ENCODE peak calls at places on chromosomes 12 and 14, in eight cellular contexts. X, K, T, Y, H, U, O and M are unnamed samples.

GRCh38 chr12:117685115-117685926 is 283.5 kb downstream of the KSR2 start:
- DNase-seq in X (peak), K (no peak), T (no peak), Y (peak), H (no peak), U (peak), O (no peak), M (peak)

GRCh38 chr12:105168006-105168405 is 60.5 kb downstream of the WASHC4 start:
- DNase-seq in X (no peak), K (no peak), T (no peak), Y (no peak), H (no peak), U (no peak), O (no peak), M (no peak)

GRCh38 chr14:26963696-26964095 is 365.9 kb upstream of the NOVA1 start:
- DNase-seq in X (no peak), K (no peak), T (no peak), Y (no peak), H (peak), U (no peak), O (no peak), M (no peak)

GRCh38 chr12:72346331-72346944 is 74.3 kb downstream of the TRHDE start:
- DNase-seq in X (peak), K (no peak), T (peak), Y (peak), H (peak), U (peak), O (peak), M (peak)

GRCh38 chr14:24070285-24071143 is 848 bp upstream of the CPNE6 start:
- DNase-seq in X (no peak), K (no peak), T (no peak), Y (no peak), H (no peak), U (no peak), O (no peak), M (no peak)

GRCh38 chr12:3962661-3963483 is 89.7 kb upstream of the PARP11 start:
- DNase-seq in X (no peak), K (peak), T (no peak), Y (no peak), H (no peak), U (no peak), O (no peak), M (no peak)

GRCh38 chr12:57817261-57817989 is 1.1 kb downstream of the AVIL start:
- DNase-seq in X (no peak), K (no peak), T (no peak), Y (no peak), H (no peak), U (no peak), O (no peak), M (no peak)

GRCh38 chr12:28767836-28768348 is 381.2 kb upstream of the FAR2 start:
- DNase-seq in X (no peak), K (no peak), T (no peak), Y (no peak), H (no peak), U (no peak), O (no peak), M (no peak)

GRCh38 chr12:10847701-10848100 is 1.6 kb downstream of the PRR4 start:
- DNase-seq in X (no peak), K (no peak), T (no peak), Y (no peak), H (no peak), U (no peak), O (no peak), M (no peak)

GRCh38 chr14:93994919-93995682 is 2.0 kb upstream of the CCDC197 start:
- DNase-seq in X (no peak), K (no peak), T (peak), Y (no peak), H (peak), U (no peak), O (no peak), M (no peak)

GRCh38 chr12:67710582-67710981 is 62.0 kb downstream of the DYRK2 start:
- DNase-seq in X (peak), K (no peak), T (no peak), Y (no peak), H (no peak), U (no peak), O (no peak), M (no peak)

GRCh38 chr14:87013583-87013982 is 979.4 kb downstream of the GALC start:
- DNase-seq in X (no peak), K (no peak), T (peak), Y (no peak), H (no peak), U (no peak), O (peak), M (no peak)

GRCh38 chr12:108112815-108113556 is 16.1 kb upstream of the WSCD2 start:
- DNase-seq in X (no peak), K (no peak), T (no peak), Y (no peak), H (no peak), U (no peak), O (no peak), M (peak)

GRCh38 chr12:52402873-52403510 is 3.1 kb downstream of the KRT82 start:
- DNase-seq in X (no peak), K (no peak), T (no peak), Y (no peak), H (no peak), U (no peak), O (no peak), M (no peak)

GRCh38 chr14:34301107-34301734 is 160.8 kb downstream of the SPTSSA start:
- DNase-seq in X (peak), K (no peak), T (no peak), Y (no peak), H (peak), U (peak), O (peak), M (peak)

DNA sequence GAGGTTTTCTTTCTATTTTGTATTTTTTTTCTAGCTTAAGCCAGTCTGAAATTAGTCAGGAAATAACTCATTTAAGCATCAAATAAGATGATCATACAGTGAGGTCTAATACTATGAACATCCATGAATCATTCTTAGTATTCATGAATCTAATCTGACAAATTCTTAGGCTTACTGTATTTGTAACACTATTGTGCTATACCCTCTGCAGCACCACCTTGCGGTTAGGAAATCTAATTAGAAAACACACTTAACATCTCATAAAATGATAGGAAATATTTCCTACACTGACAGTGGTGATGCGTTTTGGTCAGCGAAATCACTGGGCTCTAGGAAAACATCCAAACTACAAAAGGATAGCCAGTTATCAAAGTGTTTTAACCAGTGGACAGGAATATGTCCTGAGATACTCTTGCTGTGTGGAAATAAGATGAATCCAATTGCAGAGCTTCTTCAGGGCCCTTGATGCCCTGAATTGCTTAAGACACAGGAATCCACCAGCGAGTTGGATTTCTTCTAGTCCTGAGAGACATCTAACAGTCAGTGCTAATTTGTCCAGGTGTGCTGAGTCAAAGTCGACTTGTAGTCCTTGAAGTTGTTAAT is 109.3 kb upstream of the MYF6 start:
- DNase-seq in X (peak), K (no peak), T (peak), Y (peak), H (no peak), U (no peak), O (peak), M (peak)
- TF ChIP-seq CTCF in X (peak), K (no peak), T (peak), Y (peak), H (peak), U (peak), O (peak), M (peak)

GRCh38 chr14:46048127-46048526 is 603.5 kb downstream of the RPL10L start:
- DNase-seq in X (peak), K (no peak), T (no peak), Y (no peak), H (no peak), U (peak), O (peak), M (peak)
- TF ChIP-seq CTCF in X (no peak), K (no peak), T (no peak), Y (no peak), H (no peak), U (no peak), O (peak), M (no peak)

GRCh38 chr12:26831959-26832816 is 806 bp downstream of the ITPR2 start:
- DNase-seq in X (no peak), K (peak), T (no peak), Y (no peak), H (peak), U (peak), O (peak), M (peak)
- TF ChIP-seq CTCF in X (no peak), K (no peak), T (no peak), Y (peak), H (peak), U (no peak), O (peak), M (no peak)

GRCh38 chr14:22865424-22866215 is 5.9 kb upstream of the LRP10 start:
- DNase-seq in X (no peak), K (no peak), T (no peak), Y (no peak), H (no peak), U (no peak), O (no peak), M (peak)
- TF ChIP-seq CTCF in X (peak), K (no peak), T (no peak), Y (peak), H (no peak), U (no peak), O (peak), M (no peak)